ENCODE peak calls at places on chromosome 15, in eight cellular contexts. V, A, O, X, E, K, Z and F are unnamed samples.
A peak's percentile ranks its signal among the peaks of the same experiment; 100 is the strongest.

GRCh38 chr15:42858540-42858939 is 62.0 kb downstream of the TTBK2 start:
- DNase-seq in Z (no peak), V (no peak), O (no peak), K (no peak), A (no peak), E (no peak), X (no peak), F (no peak)

GRCh38 chr15:65791335-65792129 is 561 bp downstream of the DENND4A start:
- DNase-seq in O (peak; percentile 90), E (peak; percentile 62), V (no peak), A (no peak), X (peak; percentile 89), Z (peak; percentile 69), K (peak; percentile 73), F (peak; percentile 58)

GRCh38 chr15:67156426-67156825 is 91.0 kb downstream of the SMAD3 start:
- DNase-seq in Z (no peak), E (no peak), V (no peak), X (no peak), A (no peak), K (no peak), O (no peak), F (no peak)

GRCh38 chr15:64503640-64504039 is 43.3 kb downstream of the ZNF609 start:
- DNase-seq in A (no peak), V (no peak), Z (no peak), O (no peak), X (no peak), K (no peak), E (no peak), F (peak; percentile 13)

GRCh38 chr15:90840954-90841353 is 27.4 kb upstream of the FURIN start:
- DNase-seq in O (no peak), Z (no peak), E (peak; percentile 83), X (no peak), A (no peak), V (peak; percentile 36), K (no peak), F (no peak)

GRCh38 chr15:83850846-83851245 is 196.9 kb downstream of the ADAMTSL3 start:
- DNase-seq in A (no peak), X (no peak), E (no peak), K (no peak), O (no peak), V (no peak), Z (no peak), F (no peak)

GRCh38 chr15:40310001-40310959 is 2.5 kb upstream of the PLCB2 start:
- DNase-seq in A (no peak), K (no peak), E (peak; percentile 61), X (peak; percentile 72), O (peak; percentile 77), V (peak; percentile 84), Z (no peak), F (peak; percentile 66)

GRCh38 chr15:74529911-74530310 is 11.1 kb upstream of the ARID3B start:
- DNase-seq in K (no peak), X (no peak), Z (no peak), O (no peak), V (no peak), E (peak; percentile 64), A (no peak), F (no peak)

GRCh38 chr15:98548172-98548971 is 100.0 kb upstream of the IGF1R start:
- DNase-seq in K (peak; percentile 85), A (no peak), V (peak; percentile 63), Z (peak; percentile 78), E (peak; percentile 34), O (peak; percentile 91), X (peak; percentile 93), F (no peak)

GRCh38 chr15:67415186-67415585 is 105.7 kb upstream of the C15orf61 start:
- DNase-seq in K (no peak), A (no peak), X (no peak), E (peak; percentile 3), Z (no peak), V (no peak), O (no peak), F (no peak)

GRCh38 chr15:34609658-34610057 is 26.2 kb upstream of the GOLGA8B start:
- DNase-seq in E (no peak), V (peak; percentile 60), K (no peak), Z (no peak), O (no peak), A (no peak), X (no peak), F (peak; percentile 59)

GRCh38 chr15:66483131-66483566 is 14.4 kb downstream of the SNAPC5 start:
- DNase-seq in K (peak; percentile 56), A (peak; percentile 55), X (no peak), O (no peak), Z (no peak), V (peak; percentile 85), E (peak; percentile 80), F (no peak)

GRCh38 chr15:52730163-52730562 is 51.0 kb upstream of the ATOSA start:
- DNase-seq in X (no peak), A (peak; percentile 52), Z (no peak), E (peak; percentile 33), V (peak; percentile 34), O (no peak), K (no peak), F (peak; percentile 73)

GRCh38 chr15:68230157-68231100 is 901 bp upstream of the CLN6 start:
- DNase-seq in O (peak; percentile 54), K (no peak), E (no peak), V (peak; percentile 23), Z (peak; percentile 64), A (no peak), X (no peak), F (peak; percentile 78)

GRCh38 chr15:70503798-70504304 is 259.5 kb downstream of the UACA start:
- DNase-seq in A (no peak), X (no peak), Z (no peak), E (no peak), O (no peak), K (no peak), V (no peak), F (no peak)

GRCh38 chr15:38453971-38454686 is at the start of gene FAM98B:
- DNase-seq in V (peak; percentile 90), E (peak; percentile 90), Z (peak; percentile 91), K (peak; percentile 93), A (no peak), X (peak; percentile 93), O (peak; percentile 95), F (peak; percentile 94)
- TF ChIP-seq CTCF in V (no peak), E (peak; percentile 6), Z (no peak), K (no peak), A (no peak), X (no peak), O (no peak), F (no peak)

DNA sequence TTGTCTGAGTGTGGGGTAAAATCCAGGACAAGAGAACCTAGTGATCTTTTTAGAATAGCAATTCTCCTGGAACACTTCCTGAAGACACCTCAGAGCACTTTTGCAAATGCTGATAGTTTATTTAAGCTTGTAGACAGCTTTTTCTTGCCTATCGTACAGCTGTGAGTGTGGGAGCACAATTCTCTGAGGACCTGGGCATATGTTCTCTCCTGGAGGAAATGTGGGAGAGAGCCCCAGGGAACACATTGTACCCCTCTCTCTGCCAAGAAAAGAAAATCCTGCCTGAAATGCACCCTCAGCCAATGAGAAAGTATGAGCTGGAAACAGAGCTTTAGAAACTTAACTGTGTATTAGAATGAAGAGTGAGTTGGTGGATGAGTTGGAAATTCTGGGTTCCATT is 308.3 kb upstream of the SEMA6D start:
- DNase-seq in Z (no peak), V (no peak), K (no peak), X (no peak), E (no peak), O (no peak), A (no peak), F (no peak)
- H3K4me3 ChIP-seq in Z (no peak overlapping the region), V (no peak overlapping the region), K (no peak overlapping the region), X (no peak overlapping the region), E (no peak overlapping the region), O (no peak overlapping the region), A (no peak overlapping the region), F (no peak overlapping the region)

DNA sequence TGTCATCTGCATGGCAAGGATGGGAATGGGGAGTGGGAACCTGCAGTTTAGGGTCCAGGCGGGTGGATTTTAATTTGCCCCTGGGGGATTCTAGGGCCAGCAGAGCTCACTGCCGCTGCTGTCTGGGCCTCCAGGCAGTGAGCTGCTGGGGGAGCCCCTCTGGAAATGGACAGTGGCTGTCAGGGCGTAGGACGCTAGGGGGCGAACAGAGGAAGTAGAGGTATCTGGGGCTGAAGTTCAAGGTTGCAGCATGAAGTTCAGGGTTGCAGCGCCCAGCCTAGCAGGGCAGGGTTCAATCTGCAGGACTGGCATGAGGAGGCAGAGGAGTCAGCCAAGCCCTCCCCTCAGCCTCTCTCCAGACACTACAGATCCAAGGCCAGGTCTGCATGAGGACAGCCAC is 49.5 kb downstream of the APBA2 start:
- DNase-seq in K (no peak), V (peak; percentile 70), O (peak; percentile 49), Z (no peak), X (peak; percentile 42), E (no peak), A (no peak), F (peak; percentile 42)
- TF ChIP-seq CTCF in K (no peak), V (peak; percentile 74), O (no peak), Z (no peak), X (no peak), E (peak; percentile 31), A (peak; percentile 13), F (peak; percentile 38)

DNA sequence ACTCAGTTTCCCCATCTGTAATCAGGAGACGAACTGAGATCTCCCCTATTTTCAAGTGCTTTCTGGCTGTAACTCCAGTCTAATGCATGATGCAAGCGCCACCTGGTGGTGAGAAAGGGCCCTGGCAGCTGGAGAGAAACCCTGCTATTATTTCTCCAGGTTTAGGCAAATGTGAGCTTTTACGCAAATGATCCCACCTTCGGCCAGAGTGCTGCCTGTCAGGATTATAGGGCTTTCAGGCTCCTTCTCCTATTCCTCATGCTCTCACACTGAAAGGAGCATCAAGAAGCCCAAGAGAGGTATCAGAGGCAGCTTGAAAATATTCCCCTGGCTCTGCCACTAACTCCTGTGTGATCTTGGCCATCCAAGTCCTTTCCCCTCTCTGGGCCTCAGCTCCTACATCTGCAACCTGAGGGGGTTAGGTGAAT is 93.9 kb upstream of the RASGRF1 start:
- DNase-seq in K (peak; percentile 81), E (peak; percentile 68), A (no peak), X (peak; percentile 83), Z (peak; percentile 84), V (peak; percentile 72), O (peak; percentile 83), F (peak; percentile 74)
- H3K4me3 ChIP-seq in K (no peak overlapping the region), E (no peak overlapping the region), A (no peak overlapping the region), X (no peak overlapping the region), Z (no peak overlapping the region), V (no peak overlapping the region), O (no peak overlapping the region), F (no peak overlapping the region)

GRCh38 chr15:29596266-29596665 is 226.0 kb downstream of the TJP1 start:
- DNase-seq in X (no peak), K (no peak), E (peak; percentile 63), Z (no peak), A (no peak), O (no peak), V (no peak), F (no peak)
- TF ChIP-seq CTCF in X (no peak), K (no peak), E (peak; percentile 50), Z (no peak), A (no peak), O (no peak), V (no peak), F (no peak)